ENCODE peak calls at places on chromosome 10, in seven cellular contexts. N, Y, A, X, L, T and G are unnamed samples.

GRCh38 chr10:56449770-56450169 is 88.7 kb upstream of the ZWINT start:
- DNase-seq in N (no peak), Y (peak; percentile 8), A (no peak), X (no peak), L (no peak), T (no peak), G (no peak)

GRCh38 chr10:64368298-64368697 is 847.1 kb downstream of the REEP3 start:
- DNase-seq in N (no peak), Y (no peak), A (no peak), X (no peak), L (no peak), T (no peak), G (no peak)

GRCh38 chr10:7250236-7250635 is 160.6 kb downstream of the SFMBT2 start:
- DNase-seq in N (no peak), Y (no peak), A (no peak), X (no peak), L (no peak), T (no peak), G (no peak)

GRCh38 chr10:83983578-83984255 is 155.6 kb upstream of the GHITM start:
- DNase-seq in N (no peak), Y (peak; percentile 33), A (peak; percentile 23), X (no peak), L (peak; percentile 5), T (no peak), G (no peak)

GRCh38 chr10:15744217-15744865 is 24.6 kb upstream of the ITGA8 start:
- DNase-seq in N (peak; percentile 20), Y (peak; percentile 92), A (peak; percentile 66), X (peak; percentile 13), L (peak; percentile 71), T (peak; percentile 37), G (no peak)

GRCh38 chr10:49539320-49539885 is 482 bp upstream of the ERCC6 start:
- DNase-seq in N (peak; percentile 66), Y (peak; percentile 41), A (peak; percentile 18), X (peak; percentile 24), L (peak; percentile 46), T (peak; percentile 50), G (no peak)

GRCh38 chr10:68871731-68872342 is 29.3 kb upstream of the DDX50 start:
- DNase-seq in N (no peak), Y (peak; percentile 38), A (no peak), X (no peak), L (no peak), T (peak; percentile 62), G (no peak)

GRCh38 chr10:124962421-124962820 is 20.5 kb downstream of the ZRANB1 start:
- DNase-seq in N (no peak), Y (no peak), A (no peak), X (no peak), L (no peak), T (no peak), G (no peak)

GRCh38 chr10:61078542-61078941 is 134.6 kb upstream of the RHOBTB1 start:
- DNase-seq in N (no peak), Y (no peak), A (no peak), X (no peak), L (no peak), T (no peak), G (no peak)

GRCh38 chr10:14146005-14146404 is 184.7 kb downstream of the FRMD4A start:
- DNase-seq in N (no peak), Y (no peak), A (no peak), X (no peak), L (no peak), T (no peak), G (no peak)

GRCh38 chr10:51983481-51983880 is 284.1 kb upstream of the CSTF2T start:
- DNase-seq in N (no peak), Y (peak; percentile 10), A (no peak), X (no peak), L (no peak), T (no peak), G (no peak)

GRCh38 chr10:45418859-45419672 is 45.0 kb downstream of the ALOX5 start:
- DNase-seq in N (no peak), Y (peak; percentile 79), A (no peak), X (no peak), L (no peak), T (peak; percentile 91), G (peak; percentile 51)

GRCh38 chr10:68342909-68343516 is 10.3 kb upstream of the PBLD start:
- DNase-seq in N (no peak), Y (no peak), A (no peak), X (no peak), L (no peak), T (no peak), G (no peak)

GRCh38 chr10:47189802-47190201 is 110.2 kb upstream of the GDF10 start:
- DNase-seq in N (no peak), Y (no peak), A (no peak), X (no peak), L (no peak), T (no peak), G (no peak)

GRCh38 chr10:46092523-46093195 is 46.6 kb upstream of the MSMB start:
- DNase-seq in N (peak; percentile 90), Y (no peak), A (no peak), X (no peak), L (no peak), T (no peak), G (no peak)

GRCh38 chr10:14562197-14562596 is 212.5 kb downstream of the FAM107B start:
- DNase-seq in N (no peak), Y (no peak), A (no peak), X (no peak), L (no peak), T (no peak), G (no peak)

GRCh38 chr10:13270877-13271551 is 28.9 kb downstream of the PHYH start:
- DNase-seq in N (no peak), Y (no peak), A (peak; percentile 19), X (no peak), L (peak; percentile 7), T (no peak), G (no peak)

GRCh38 chr10:80191589-80192270 is 13.6 kb downstream of the ANXA11 start:
- DNase-seq in N (peak; percentile 39), Y (no peak), A (no peak), X (no peak), L (no peak), T (no peak), G (no peak)

GRCh38 chr10:118742787-118743186 is 12.0 kb downstream of the CACUL1 start:
- DNase-seq in N (no peak), Y (no peak), A (no peak), X (no peak), L (no peak), T (no peak), G (no peak)
- TF ChIP-seq REST in N (no peak), Y (no peak), A (no peak), X (no peak), L (no peak), T (no peak), G (no peak)

GRCh38 chr10:11887381-11888227 is 64.4 kb downstream of the PROSER2 start:
- DNase-seq in N (no peak), Y (no peak), A (no peak), X (no peak), L (no peak), T (no peak), G (no peak)
- TF ChIP-seq REST in N (no peak), Y (no peak), A (no peak), X (no peak), L (no peak), T (no peak), G (no peak)

DNA sequence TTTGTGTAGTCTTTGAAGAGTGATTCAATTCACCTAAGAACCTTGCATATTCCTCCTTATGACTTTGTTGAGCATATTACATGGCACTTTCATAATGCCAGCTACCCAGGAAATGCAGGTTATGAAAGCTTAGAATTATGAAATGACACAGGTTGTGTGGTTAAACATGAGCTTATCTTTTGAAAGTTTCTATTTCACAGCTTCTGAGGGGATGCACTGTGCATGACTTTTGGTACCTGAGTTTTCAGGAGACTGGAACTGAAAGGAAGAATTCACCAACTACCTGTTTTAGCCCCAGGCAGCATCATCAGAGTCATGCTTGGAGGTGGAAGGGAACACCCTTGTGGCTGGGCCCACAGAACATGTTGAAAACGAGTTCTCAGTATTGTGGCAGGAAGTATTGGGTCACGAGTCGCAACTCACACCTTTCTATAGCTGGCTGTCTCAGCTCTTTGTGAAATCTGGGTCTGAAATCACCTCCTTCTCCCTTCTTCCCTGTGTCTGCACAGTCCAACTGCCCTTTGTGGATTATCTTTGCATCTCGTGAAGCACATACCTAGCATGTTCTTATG is 228.2 kb downstream of the PTEN start:
- DNase-seq in N (peak; percentile 93), Y (no peak), A (no peak), X (no peak), L (no peak), T (no peak), G (peak; percentile 98)
- TF ChIP-seq REST in N (no peak), Y (no peak), A (no peak), X (no peak), L (no peak), T (no peak), G (no peak)

GRCh38 chr10:78424721-78425120 is 391.1 kb downstream of the RPS24 start:
- DNase-seq in N (no peak), Y (peak; percentile 53), A (peak; percentile 41), X (no peak), L (peak; percentile 16), T (no peak), G (no peak)
- TF ChIP-seq REST in N (no peak), Y (no peak), A (no peak), X (no peak), L (no peak), T (no peak), G (no peak)

GRCh38 chr10:43082087-43082486 is 5.2 kb downstream of the RET start:
- DNase-seq in N (no peak), Y (no peak), A (no peak), X (no peak), L (no peak), T (no peak), G (no peak)
- TF ChIP-seq REST in N (no peak), Y (no peak), A (no peak), X (no peak), L (no peak), T (no peak), G (no peak)

GRCh38 chr10:70571636-70572439 is 30.7 kb downstream of the PRF1 start:
- DNase-seq in N (no peak), Y (no peak), A (no peak), X (no peak), L (no peak), T (no peak), G (no peak)
- TF ChIP-seq REST in N (no peak), Y (no peak), A (no peak), X (no peak), L (no peak), T (no peak), G (no peak)

DNA sequence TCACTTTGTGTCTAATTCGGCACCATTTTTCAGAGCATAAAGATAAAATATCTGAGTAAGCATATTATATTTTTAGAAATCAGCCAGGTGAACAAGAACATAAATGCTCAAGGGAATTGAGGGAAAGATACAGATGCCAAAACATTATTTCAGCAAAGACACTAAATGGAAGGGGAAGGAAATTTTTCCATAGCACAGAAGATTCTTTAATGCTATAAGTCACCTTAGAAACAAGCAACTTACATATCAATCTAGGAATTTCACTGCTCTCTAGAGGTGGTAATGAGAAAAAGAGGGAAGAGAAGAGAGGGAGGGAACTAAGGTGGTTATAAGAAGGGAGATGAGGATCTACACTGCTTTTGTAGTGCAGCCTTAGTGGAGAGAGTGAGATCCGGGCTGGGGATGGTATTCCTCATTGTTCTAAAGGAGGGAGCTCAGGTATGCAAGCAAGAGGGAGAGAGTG is 20.4 kb downstream of the ZNF365 start:
- DNase-seq in N (no peak), Y (peak; percentile 50), A (no peak), X (no peak), L (no peak), T (no peak), G (no peak)
- TF ChIP-seq REST in N (no peak), Y (no peak), A (no peak), X (no peak), L (no peak), T (no peak), G (no peak)